ENCODE peak calls at places on chromosomes 7 and 10, in seven cellular contexts. A is IMR-90, Y is H1, R is A549, B is HepG2, E is K562, K is GM12878. Z is an unnamed sample.

GRCh38 chr7:133437544-133437943 is 184.7 kb downstream of the EXOC4 start:
- DNase-seq in A (no peak), Y (no peak), R (no peak), B (no peak), E (no peak), K (no peak), Z (no peak)

GRCh38 chr7:88075216-88075615 is 141.2 kb downstream of the ADAM22 start:
- DNase-seq in A (no peak), Y (no peak), R (no peak), B (no peak), E (no peak), K (no peak), Z (no peak)

GRCh38 chr7:74288034-74288881 is 949 bp upstream of the CLIP2 start:
- DNase-seq in A (no peak), Y (no peak), R (no peak), B (no peak), E (peak; percentile 56), K (no peak), Z (no peak)

GRCh38 chr10:33858326-33858725 is 523.9 kb upstream of the NRP1 start:
- DNase-seq in A (no peak), Y (no peak), R (no peak), B (no peak), E (no peak), K (no peak), Z (no peak)

GRCh38 chr10:124557648-124558338 is 96.2 kb downstream of the LHPP start:
- DNase-seq in A (no peak), Y (no peak), R (no peak), B (no peak), E (no peak), K (no peak), Z (no peak)

GRCh38 chr7:78148166-78148894 is 349.8 kb downstream of the PHTF2 start:
- DNase-seq in A (peak; percentile 41), Y (no peak), R (no peak), B (peak; percentile 5), E (no peak), K (no peak), Z (no peak)

GRCh38 chr7:135169141-135169935 is 1.2 kb downstream of the CYREN start:
- DNase-seq in A (peak; percentile 59), Y (peak; percentile 70), R (peak; percentile 76), B (peak; percentile 65), E (peak; percentile 78), K (no peak), Z (peak; percentile 68)

GRCh38 chr7:148994576-148994975 is 33.7 kb downstream of the PDIA4 start:
- DNase-seq in A (no peak), Y (no peak), R (no peak), B (no peak), E (no peak), K (no peak), Z (no peak)

GRCh38 chr10:132560248-132560731 is 22.7 kb downstream of the INPP5A start:
- DNase-seq in A (peak; percentile 12), Y (no peak), R (no peak), B (no peak), E (no peak), K (no peak), Z (no peak)

GRCh38 chr7:77439572-77439971 is 23.4 kb upstream of the GSAP start:
- DNase-seq in A (no peak), Y (no peak), R (peak; percentile 78), B (peak; percentile 72), E (no peak), K (no peak), Z (no peak)

GRCh38 chr7:71137479-71137878 is 5.5 kb downstream of the GALNT17 start:
- DNase-seq in A (no peak), Y (no peak), R (no peak), B (no peak), E (no peak), K (no peak), Z (no peak)

GRCh38 chr7:33705333-33705833 is 200.0 kb upstream of the BMPER start:
- DNase-seq in A (no peak), Y (peak; percentile 66), R (no peak), B (no peak), E (no peak), K (no peak), Z (no peak)

DNA sequence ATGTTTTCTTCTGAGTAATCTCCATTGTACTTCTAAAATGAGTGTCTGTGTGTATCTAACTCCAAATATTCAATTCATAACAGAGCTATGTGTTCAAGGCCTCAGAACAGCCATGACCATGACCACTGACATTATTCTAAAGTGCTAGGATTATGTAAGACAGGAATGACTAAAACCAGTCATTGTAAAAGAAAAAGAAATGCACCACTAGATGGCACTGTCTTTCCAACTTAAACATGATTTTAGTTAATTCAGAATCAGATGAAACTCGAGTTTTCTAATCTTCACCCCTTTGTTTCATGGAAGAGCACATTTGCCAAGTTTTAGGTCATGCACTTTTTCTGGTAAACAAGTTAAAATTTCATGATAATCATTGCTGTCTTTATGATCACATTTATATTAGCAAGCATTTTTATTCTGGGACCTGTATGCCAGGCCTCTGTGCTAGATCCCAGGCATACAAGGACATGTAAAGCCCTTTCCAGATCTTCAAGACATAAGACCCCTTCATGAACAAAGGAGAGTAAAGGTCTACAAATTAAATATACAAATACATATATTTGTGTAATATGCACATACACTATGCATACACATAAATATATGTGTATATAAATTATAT is 26.1 kb upstream of the RSU1 start:
- DNase-seq in A (peak; percentile 82), Y (no peak), R (peak; percentile 72), B (peak; percentile 64), E (peak; percentile 10), K (peak; percentile 12), Z (peak; percentile 58)
- TF ChIP-seq CEBPB in A (peak; percentile 44), Y (no peak), R (peak; percentile 45), B (no peak), E (peak; percentile 24), K (no peak), Z (peak; percentile 15)

GRCh38 chr10:87659571-87660483 is at the start of gene PAPSS2:
- DNase-seq in A (peak; percentile 68), Y (peak; percentile 82), R (peak; percentile 75), B (no peak), E (no peak), K (no peak), Z (no peak)
- TF ChIP-seq CEBPB in A (no peak), Y (no peak), R (peak; percentile 3), B (no peak), E (no peak), K (no peak), Z (no peak)

GRCh38 chr10:43186150-43186549 is 47.9 kb downstream of the CSGALNACT2 start:
- DNase-seq in A (no peak), Y (no peak), R (no peak), B (no peak), E (no peak), K (no peak), Z (no peak)
- TF ChIP-seq CEBPB in A (no peak), Y (no peak), R (no peak), B (no peak), E (no peak), K (no peak), Z (no peak)

GRCh38 chr7:100799037-100799896 is 28.1 kb downstream of the EPHB4 start:
- DNase-seq in A (peak; percentile 52), Y (peak; percentile 83), R (peak; percentile 81), B (peak; percentile 52), E (peak; percentile 66), K (peak; percentile 5), Z (no peak)
- TF ChIP-seq CEBPB in A (peak; percentile 50), Y (no peak), R (peak; percentile 67), B (no peak), E (peak; percentile 93), K (no peak), Z (no peak)

DNA sequence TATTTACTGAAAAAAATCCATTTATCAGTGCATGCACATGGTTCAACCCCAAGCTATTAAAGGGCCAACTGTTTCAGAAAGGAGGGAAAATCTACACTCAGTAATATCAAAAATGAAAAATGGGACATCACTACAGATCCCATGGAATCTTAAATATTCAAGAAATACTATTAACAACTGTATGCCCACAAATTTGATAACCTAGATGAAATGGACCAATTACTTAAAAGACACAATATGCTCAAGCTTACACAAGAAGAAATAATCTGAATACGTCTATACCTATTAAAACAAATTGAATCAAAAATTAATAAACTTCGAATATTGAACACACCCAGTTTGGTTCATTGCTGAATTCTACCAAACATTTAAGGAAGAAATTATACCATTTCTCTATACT is 87.9 kb downstream of the KMT2C start:
- DNase-seq in A (no peak), Y (no peak), R (no peak), B (no peak), E (no peak), K (no peak), Z (no peak)
- TF ChIP-seq CEBPB in A (no peak), Y (no peak), R (no peak), B (no peak), E (no peak), K (no peak), Z (no peak)